ENCODE peak calls at places on chromosomes 6 and 20, in five cellular contexts. One of them, this sample, is unnamed.

GRCh38 chr6:121135425-121135824 is 198.9 kb downstream of the TBC1D32 start:
- DNase-seq in omental fat pad: no peak
- DNase-seq in fibroblast of pulmonary artery: no peak
- DNase-seq in AG04450: no peak
- DNase-seq in fibroblast of lung: no peak
- DNase-seq in this sample: no peak

GRCh38 chr6:11214911-11215310 is 17.6 kb downstream of the NEDD9 start:
- DNase-seq in omental fat pad: no peak
- DNase-seq in fibroblast of pulmonary artery: no peak
- DNase-seq in AG04450: no peak
- DNase-seq in fibroblast of lung: no peak
- DNase-seq in this sample: no peak

GRCh38 chr6:72553531-72554202 is 68.2 kb upstream of the KCNQ5 start:
- DNase-seq in omental fat pad: no peak
- DNase-seq in fibroblast of pulmonary artery: peak
- DNase-seq in AG04450: peak
- DNase-seq in fibroblast of lung: peak
- DNase-seq in this sample: no peak

GRCh38 chr6:97059473-97059872 is 134.9 kb downstream of the KLHL32 start:
- DNase-seq in omental fat pad: no peak
- DNase-seq in fibroblast of pulmonary artery: peak
- DNase-seq in AG04450: no peak
- DNase-seq in fibroblast of lung: peak
- DNase-seq in this sample: no peak

GRCh38 chr6:147389463-147389862 is 119.0 kb upstream of the SAMD5 start:
- DNase-seq in omental fat pad: no peak
- DNase-seq in fibroblast of pulmonary artery: no peak
- DNase-seq in AG04450: no peak
- DNase-seq in fibroblast of lung: no peak
- DNase-seq in this sample: no peak

GRCh38 chr6:84696181-84696580 is 68.2 kb downstream of the TBX18 start:
- DNase-seq in omental fat pad: no peak
- DNase-seq in fibroblast of pulmonary artery: no peak
- DNase-seq in AG04450: no peak
- DNase-seq in fibroblast of lung: no peak
- DNase-seq in this sample: no peak

GRCh38 chr6:18226451-18226850 is 37.9 kb downstream of the DEK start:
- DNase-seq in omental fat pad: no peak
- DNase-seq in fibroblast of pulmonary artery: peak
- DNase-seq in AG04450: peak
- DNase-seq in fibroblast of lung: no peak
- DNase-seq in this sample: no peak

GRCh38 chr20:44021900-44022299 is 107.2 kb downstream of the TOX2 start:
- DNase-seq in omental fat pad: no peak
- DNase-seq in fibroblast of pulmonary artery: no peak
- DNase-seq in AG04450: no peak
- DNase-seq in fibroblast of lung: no peak
- DNase-seq in this sample: no peak

GRCh38 chr6:3841711-3842565 is 7.2 kb upstream of the FAM50B start:
- DNase-seq in omental fat pad: no peak
- DNase-seq in fibroblast of pulmonary artery: peak
- DNase-seq in AG04450: no peak
- DNase-seq in fibroblast of lung: peak
- DNase-seq in this sample: no peak

GRCh38 chr6:31739639-31740396 is at the start of gene MSH5:
- DNase-seq in omental fat pad: peak
- DNase-seq in fibroblast of pulmonary artery: peak
- DNase-seq in AG04450: peak
- DNase-seq in fibroblast of lung: peak
- DNase-seq in this sample: peak

GRCh38 chr20:3164043-3164762 is 4.5 kb upstream of the FASTKD5 start:
- DNase-seq in omental fat pad: no peak
- DNase-seq in fibroblast of pulmonary artery: no peak
- DNase-seq in AG04450: no peak
- DNase-seq in fibroblast of lung: no peak
- DNase-seq in this sample: no peak

GRCh38 chr20:57076202-57076651 is 190.2 kb downstream of the BMP7 start:
- DNase-seq in omental fat pad: peak
- DNase-seq in fibroblast of pulmonary artery: no peak
- DNase-seq in AG04450: no peak
- DNase-seq in fibroblast of lung: no peak
- DNase-seq in this sample: no peak

GRCh38 chr6:5737460-5737859 is 269.3 kb downstream of the NRN1 start:
- DNase-seq in omental fat pad: no peak
- DNase-seq in fibroblast of pulmonary artery: no peak
- DNase-seq in AG04450: no peak
- DNase-seq in fibroblast of lung: no peak
- DNase-seq in this sample: no peak

GRCh38 chr20:38109657-38110524 is 55.2 kb downstream of the TGM2 start:
- DNase-seq in omental fat pad: no peak
- DNase-seq in fibroblast of pulmonary artery: peak
- DNase-seq in AG04450: no peak
- DNase-seq in fibroblast of lung: peak
- DNase-seq in this sample: no peak

GRCh38 chr20:17895641-17896246 is 72.8 kb downstream of the SNX5 start:
- DNase-seq in omental fat pad: peak
- DNase-seq in fibroblast of pulmonary artery: peak
- DNase-seq in AG04450: no peak
- DNase-seq in fibroblast of lung: no peak
- DNase-seq in this sample: no peak

GRCh38 chr6:79756496-79756895 is 125.4 kb downstream of the SH3BGRL2 start:
- DNase-seq in omental fat pad: no peak
- DNase-seq in fibroblast of pulmonary artery: no peak
- DNase-seq in AG04450: no peak
- DNase-seq in fibroblast of lung: no peak
- DNase-seq in this sample: no peak

GRCh38 chr20:46963758-46964181 is 69.1 kb downstream of the EYA2 start:
- DNase-seq in omental fat pad: no peak
- DNase-seq in fibroblast of pulmonary artery: no peak
- DNase-seq in AG04450: no peak
- DNase-seq in fibroblast of lung: no peak
- DNase-seq in this sample: no peak

GRCh38 chr6:30682181-30683117 is 4.0 kb downstream of the PPP1R18 start:
- DNase-seq in omental fat pad: peak
- DNase-seq in fibroblast of pulmonary artery: peak
- DNase-seq in AG04450: no peak
- DNase-seq in fibroblast of lung: peak
- DNase-seq in this sample: no peak

GRCh38 chr20:35317416-35317815 is 25.2 kb upstream of the FAM83C start:
- DNase-seq in omental fat pad: no peak
- DNase-seq in fibroblast of pulmonary artery: no peak
- DNase-seq in AG04450: no peak
- DNase-seq in fibroblast of lung: no peak
- DNase-seq in this sample: no peak

GRCh38 chr6:18148304-18149025 is 6.4 kb downstream of the TPMT start:
- DNase-seq in omental fat pad: no peak
- DNase-seq in fibroblast of pulmonary artery: peak
- DNase-seq in AG04450: peak
- DNase-seq in fibroblast of lung: peak
- DNase-seq in this sample: no peak

GRCh38 chr20:19382371-19382770 is 169.9 kb downstream of the SLC24A3 start:
- DNase-seq in omental fat pad: no peak
- DNase-seq in fibroblast of pulmonary artery: no peak
- DNase-seq in AG04450: no peak
- DNase-seq in fibroblast of lung: no peak
- DNase-seq in this sample: no peak

GRCh38 chr6:18263561-18264337 is 581 bp downstream of the DEK start:
- DNase-seq in omental fat pad: peak
- DNase-seq in fibroblast of pulmonary artery: peak
- DNase-seq in AG04450: no peak
- DNase-seq in fibroblast of lung: peak
- DNase-seq in this sample: no peak

GRCh38 chr20:37308098-37309050 is 18.9 kb downstream of the MANBAL start:
- DNase-seq in omental fat pad: no peak
- DNase-seq in fibroblast of pulmonary artery: no peak
- DNase-seq in AG04450: no peak
- DNase-seq in fibroblast of lung: no peak
- DNase-seq in this sample: no peak

GRCh38 chr20:55160996-55161395 is 685.6 kb downstream of the DOK5 start:
- DNase-seq in omental fat pad: no peak
- DNase-seq in fibroblast of pulmonary artery: peak
- DNase-seq in AG04450: no peak
- DNase-seq in fibroblast of lung: no peak
- DNase-seq in this sample: no peak

GRCh38 chr6:148370171-148370570 is 27.5 kb downstream of the SASH1 start:
- DNase-seq in omental fat pad: no peak
- DNase-seq in fibroblast of pulmonary artery: no peak
- DNase-seq in AG04450: no peak
- DNase-seq in fibroblast of lung: no peak
- DNase-seq in this sample: no peak

GRCh38 chr20:49724637-49725606 is 11.2 kb upstream of the B4GALT5 start:
- DNase-seq in omental fat pad: no peak
- DNase-seq in fibroblast of pulmonary artery: peak
- DNase-seq in AG04450: no peak
- DNase-seq in fibroblast of lung: peak
- DNase-seq in this sample: no peak

GRCh38 chr6:18269253-18269652 is 4.9 kb upstream of the DEK start:
- DNase-seq in omental fat pad: no peak
- DNase-seq in fibroblast of pulmonary artery: no peak
- DNase-seq in AG04450: no peak
- DNase-seq in fibroblast of lung: peak
- DNase-seq in this sample: no peak

GRCh38 chr20:36549942-36550796 is 8.8 kb downstream of the MYL9 start:
- DNase-seq in omental fat pad: no peak
- DNase-seq in fibroblast of pulmonary artery: no peak
- DNase-seq in AG04450: no peak
- DNase-seq in fibroblast of lung: no peak
- DNase-seq in this sample: no peak

GRCh38 chr20:53021934-53022333 is 49.8 kb downstream of the TSHZ2 start:
- DNase-seq in omental fat pad: no peak
- DNase-seq in fibroblast of pulmonary artery: no peak
- DNase-seq in AG04450: no peak
- DNase-seq in fibroblast of lung: no peak
- DNase-seq in this sample: no peak

GRCh38 chr20:56350842-56351241 is 7.9 kb upstream of the FAM210B start:
- DNase-seq in omental fat pad: no peak
- DNase-seq in fibroblast of pulmonary artery: no peak
- DNase-seq in AG04450: no peak
- DNase-seq in fibroblast of lung: peak
- DNase-seq in this sample: no peak

GRCh38 chr20:58244517-58245030 is 16.1 kb upstream of the ANKRD60 start:
- DNase-seq in omental fat pad: no peak
- DNase-seq in fibroblast of pulmonary artery: no peak
- DNase-seq in AG04450: no peak
- DNase-seq in fibroblast of lung: no peak
- DNase-seq in this sample: no peak

GRCh38 chr20:58243653-58244410 is 15.4 kb upstream of the ANKRD60 start:
- DNase-seq in omental fat pad: no peak
- DNase-seq in fibroblast of pulmonary artery: peak
- DNase-seq in AG04450: no peak
- DNase-seq in fibroblast of lung: no peak
- DNase-seq in this sample: no peak

GRCh38 chr20:58245181-58245891 is 16.9 kb upstream of the ANKRD60 start:
- DNase-seq in omental fat pad: no peak
- DNase-seq in fibroblast of pulmonary artery: no peak
- DNase-seq in AG04450: no peak
- DNase-seq in fibroblast of lung: no peak
- DNase-seq in this sample: no peak

GRCh38 chr20:58245931-58246330 is 17.5 kb upstream of the ANKRD60 start:
- DNase-seq in omental fat pad: no peak
- DNase-seq in fibroblast of pulmonary artery: no peak
- DNase-seq in AG04450: no peak
- DNase-seq in fibroblast of lung: no peak
- DNase-seq in this sample: no peak

GRCh38 chr20:58246346-58246745 is 17.9 kb upstream of the ANKRD60 start:
- DNase-seq in omental fat pad: no peak
- DNase-seq in fibroblast of pulmonary artery: peak
- DNase-seq in AG04450: no peak
- DNase-seq in fibroblast of lung: peak
- DNase-seq in this sample: no peak
- TF ChIP-seq CTCF in omental fat pad: no peak
- TF ChIP-seq CTCF in fibroblast of pulmonary artery: peak
- TF ChIP-seq CTCF in AG04450: peak
- TF ChIP-seq CTCF in fibroblast of lung: peak
- TF ChIP-seq CTCF in this sample: peak

GRCh38 chr6:36098920-36099647 is 31.2 kb upstream of the MAPK13 start:
- DNase-seq in omental fat pad: no peak
- DNase-seq in fibroblast of pulmonary artery: peak
- DNase-seq in AG04450: no peak
- DNase-seq in fibroblast of lung: no peak
- DNase-seq in this sample: no peak

GRCh38 chr6:36094238-36094637 is 36.1 kb upstream of the MAPK13 start:
- DNase-seq in omental fat pad: no peak
- DNase-seq in fibroblast of pulmonary artery: no peak
- DNase-seq in AG04450: no peak
- DNase-seq in fibroblast of lung: no peak
- DNase-seq in this sample: no peak

GRCh38 chr6:36094786-36095496 is 35.4 kb upstream of the MAPK13 start:
- DNase-seq in omental fat pad: peak
- DNase-seq in fibroblast of pulmonary artery: peak
- DNase-seq in AG04450: peak
- DNase-seq in fibroblast of lung: peak
- DNase-seq in this sample: no peak

GRCh38 chr6:36098253-36098919 is 31.9 kb upstream of the MAPK13 start:
- DNase-seq in omental fat pad: no peak
- DNase-seq in fibroblast of pulmonary artery: no peak
- DNase-seq in AG04450: no peak
- DNase-seq in fibroblast of lung: no peak
- DNase-seq in this sample: no peak

GRCh38 chr6:36095497-36096391 is 34.6 kb upstream of the MAPK13 start:
- DNase-seq in omental fat pad: no peak
- DNase-seq in fibroblast of pulmonary artery: no peak
- DNase-seq in AG04450: no peak
- DNase-seq in fibroblast of lung: no peak
- DNase-seq in this sample: no peak
- TF ChIP-seq CTCF in omental fat pad: no peak
- TF ChIP-seq CTCF in fibroblast of pulmonary artery: no peak
- TF ChIP-seq CTCF in AG04450: no peak
- TF ChIP-seq CTCF in fibroblast of lung: no peak
- TF ChIP-seq CTCF in this sample: no peak

GRCh38 chr20:40442181-40442963 is 246.7 kb downstream of the MAFB start:
- DNase-seq in omental fat pad: no peak
- DNase-seq in fibroblast of pulmonary artery: peak
- DNase-seq in AG04450: no peak
- DNase-seq in fibroblast of lung: peak
- DNase-seq in this sample: no peak
- TF ChIP-seq CTCF in omental fat pad: no peak
- TF ChIP-seq CTCF in fibroblast of pulmonary artery: no peak
- TF ChIP-seq CTCF in AG04450: no peak
- TF ChIP-seq CTCF in fibroblast of lung: peak
- TF ChIP-seq CTCF in this sample: no peak

GRCh38 chr6:122184260-122184934 is 215.1 kb upstream of the HSF2 start:
- DNase-seq in omental fat pad: no peak
- DNase-seq in fibroblast of pulmonary artery: peak
- DNase-seq in AG04450: peak
- DNase-seq in fibroblast of lung: peak
- DNase-seq in this sample: no peak
- TF ChIP-seq CTCF in omental fat pad: no peak
- TF ChIP-seq CTCF in fibroblast of pulmonary artery: peak
- TF ChIP-seq CTCF in AG04450: peak
- TF ChIP-seq CTCF in fibroblast of lung: peak
- TF ChIP-seq CTCF in this sample: peak

GRCh38 chr20:45576995-45577394 is 2.1 kb downstream of the WFDC8 start:
- DNase-seq in omental fat pad: no peak
- DNase-seq in fibroblast of pulmonary artery: no peak
- DNase-seq in AG04450: no peak
- DNase-seq in fibroblast of lung: no peak
- DNase-seq in this sample: no peak
- TF ChIP-seq CTCF in omental fat pad: no peak
- TF ChIP-seq CTCF in fibroblast of pulmonary artery: no peak
- TF ChIP-seq CTCF in AG04450: no peak
- TF ChIP-seq CTCF in fibroblast of lung: no peak
- TF ChIP-seq CTCF in this sample: no peak